ENCODE peak calls at places on chromosomes 5 and 9, in seven cellular contexts. J is stimulated activated CD4-positive, alpha-beta T cell treated with anti-CD3 and anti-CD28 coated beads, Interleukin-2, amount 100 ng/mL, for 24 hours; S is uterus; L is stimulated activated CD8-positive, alpha-beta memory T cell treated with anti-CD3 and anti-CD28 coated beads, Interleukin-7, amount 100 ng/mL, for 24 hours; K is NCI-H1694; G is germinal center; B is T-helper 2 cell. D is an unnamed sample.

GRCh38 chr5:157303667-157304327 is 37.9 kb downstream of the CYFIP2 start:
- DNase-seq in B (no peak), J (peak; percentile 56), K (no peak), G (no peak), L (no peak), S (no peak), D (peak; percentile 84)

GRCh38 chr5:16437974-16438373 is 27.6 kb downstream of the ZNF622 start:
- DNase-seq in J (no peak), S (no peak), K (no peak), L (no peak), G (no peak), B (no peak), D (no peak)

GRCh38 chr9:116494815-116495634 is 192.1 kb upstream of the TRIM32 start:
- DNase-seq in K (no peak), L (no peak), B (no peak), G (peak; percentile 12), S (peak; percentile 31), J (peak; percentile 39), D (no peak)

GRCh38 chr9:135502873-135503321 is 2.4 kb downstream of the MRPS2 start:
- DNase-seq in G (no peak), L (no peak), J (no peak), B (no peak), K (no peak), S (no peak), D (no peak)

GRCh38 chr5:3311443-3311842 is 284.2 kb upstream of the IRX1 start:
- DNase-seq in J (no peak), B (no peak), K (no peak), G (no peak), S (no peak), L (no peak), D (no peak)

GRCh38 chr9:36276840-36277239 is 18.6 kb upstream of the GNE start:
- DNase-seq in J (no peak), L (no peak), S (no peak), B (no peak), G (no peak), K (peak; percentile 7), D (no peak)

GRCh38 chr5:166962470-166962869 is 1329.0 kb upstream of the WWC1 start:
- DNase-seq in K (no peak), J (no peak), S (no peak), L (no peak), G (no peak), B (no peak), D (no peak)

GRCh38 chr5:143135832-143136551 is 267.5 kb downstream of the NR3C1 start:
- DNase-seq in B (no peak), L (no peak), G (no peak), J (no peak), K (no peak), S (no peak), D (no peak)

GRCh38 chr9:81759680-81760215 is 70.4 kb upstream of the TLE1 start:
- DNase-seq in J (no peak), L (no peak), S (peak; percentile 51), B (no peak), G (no peak), K (no peak), D (no peak)

GRCh38 chr5:139378941-139379361 is 4.1 kb downstream of the SLC23A1 start:
- DNase-seq in G (no peak), J (no peak), K (no peak), S (no peak), L (no peak), B (no peak), D (no peak)

GRCh38 chr9:21434202-21435014 is 5.8 kb upstream of the IFNA1 start:
- DNase-seq in S (no peak), L (peak; percentile 4), J (peak; percentile 64), G (peak; percentile 14), B (no peak), K (peak; percentile 79), D (peak; percentile 66)

GRCh38 chr5:2093859-2094615 is 211.3 kb upstream of the IRX4 start:
- DNase-seq in K (no peak), S (peak; percentile 42), B (no peak), J (no peak), G (no peak), L (no peak), D (no peak)

GRCh38 chr9:77647659-77648457 is at the start of gene GNA14:
- DNase-seq in B (no peak), S (peak; percentile 47), K (no peak), L (no peak), J (no peak), G (no peak), D (no peak)

GRCh38 chr9:82062245-82062644 is 73.7 kb downstream of the SPATA31D1 start:
- DNase-seq in L (no peak), S (no peak), G (no peak), B (no peak), K (no peak), J (no peak), D (no peak)

GRCh38 chr9:133881671-133882381 is 110.3 kb downstream of the VAV2 start:
- DNase-seq in G (no peak), J (no peak), K (no peak), B (no peak), S (no peak), L (no peak), D (no peak)

GRCh38 chr5:100668511-100668910 is 133.3 kb downstream of the FAM174A start:
- DNase-seq in J (no peak), K (no peak), S (no peak), B (no peak), L (no peak), G (no peak), D (no peak)

D was measured in H1.